ENCODE peak calls at places on chromosomes 4 and X, in ten cellular contexts. One of them, this sample, is unnamed.

GRCh38 chrX:132480581-132481203 is 8.1 kb downstream of the MBNL3 start:
- DNase-seq in A549: no peak
- DNase-seq in left lung: no peak
- DNase-seq in lower lobe of right lung: peak
- DNase-seq in caudate nucleus: no peak
- DNase-seq in lung: peak
- DNase-seq in transverse colon: peak
- DNase-seq in uterus: peak
- DNase-seq in kidney: no peak
- DNase-seq in keratinocyte: no peak
- DNase-seq in this sample: no peak

GRCh38 chr4:5952286-5953002 is 59.6 kb upstream of the CRMP1 start:
- DNase-seq in lower lobe of right lung: no peak
- DNase-seq in keratinocyte: no peak
- DNase-seq in transverse colon: no peak
- DNase-seq in left lung: no peak
- DNase-seq in A549: no peak
- DNase-seq in caudate nucleus: no peak
- DNase-seq in kidney: no peak
- DNase-seq in lung: no peak
- DNase-seq in uterus: no peak
- DNase-seq in this sample: no peak

GRCh38 chr4:31041385-31041784 is 321.2 kb downstream of the PCDH7 start:
- DNase-seq in keratinocyte: no peak
- DNase-seq in lower lobe of right lung: no peak
- DNase-seq in caudate nucleus: no peak
- DNase-seq in A549: no peak
- DNase-seq in lung: no peak
- DNase-seq in transverse colon: no peak
- DNase-seq in kidney: no peak
- DNase-seq in left lung: no peak
- DNase-seq in uterus: no peak
- DNase-seq in this sample: no peak

GRCh38 chr4:130563185-130563890 is 1467.4 kb downstream of the C4orf33 start:
- DNase-seq in kidney: no peak
- DNase-seq in lung: peak
- DNase-seq in keratinocyte: no peak
- DNase-seq in uterus: peak
- DNase-seq in A549: peak
- DNase-seq in lower lobe of right lung: no peak
- DNase-seq in caudate nucleus: peak
- DNase-seq in left lung: peak
- DNase-seq in transverse colon: no peak
- DNase-seq in this sample: peak

GRCh38 chr4:126530996-126531585 is 1101.7 kb upstream of the INTU start:
- DNase-seq in uterus: no peak
- DNase-seq in transverse colon: no peak
- DNase-seq in lower lobe of right lung: no peak
- DNase-seq in lung: no peak
- DNase-seq in caudate nucleus: no peak
- DNase-seq in keratinocyte: no peak
- DNase-seq in left lung: no peak
- DNase-seq in kidney: no peak
- DNase-seq in A549: no peak
- DNase-seq in this sample: no peak

GRCh38 chr4:5378002-5378401 is 326.7 kb downstream of the STK32B start:
- DNase-seq in lower lobe of right lung: no peak
- DNase-seq in transverse colon: no peak
- DNase-seq in caudate nucleus: no peak
- DNase-seq in left lung: no peak
- DNase-seq in keratinocyte: no peak
- DNase-seq in A549: peak
- DNase-seq in kidney: no peak
- DNase-seq in lung: no peak
- DNase-seq in uterus: no peak
- DNase-seq in this sample: no peak

GRCh38 chrX:39574178-39574577 is 523.6 kb downstream of the BCOR start:
- DNase-seq in lung: no peak
- DNase-seq in left lung: no peak
- DNase-seq in lower lobe of right lung: no peak
- DNase-seq in keratinocyte: no peak
- DNase-seq in transverse colon: no peak
- DNase-seq in A549: no peak
- DNase-seq in uterus: no peak
- DNase-seq in caudate nucleus: no peak
- DNase-seq in kidney: no peak
- DNase-seq in this sample: no peak

GRCh38 chrX:2829066-2829430 is 318 bp downstream of the GYG2 start:
- DNase-seq in left lung: peak
- DNase-seq in caudate nucleus: no peak
- DNase-seq in A549: no peak
- DNase-seq in uterus: no peak
- DNase-seq in transverse colon: peak
- DNase-seq in keratinocyte: no peak
- DNase-seq in lung: no peak
- DNase-seq in kidney: no peak
- DNase-seq in lower lobe of right lung: no peak
- DNase-seq in this sample: no peak

GRCh38 chrX:136193771-136194170 is 46.4 kb downstream of the FHL1 start:
- DNase-seq in transverse colon: no peak
- DNase-seq in kidney: no peak
- DNase-seq in left lung: no peak
- DNase-seq in lung: no peak
- DNase-seq in keratinocyte: no peak
- DNase-seq in uterus: no peak
- DNase-seq in caudate nucleus: no peak
- DNase-seq in lower lobe of right lung: no peak
- DNase-seq in A549: no peak
- DNase-seq in this sample: no peak

GRCh38 chr4:70473691-70474090 is 1.7 kb downstream of the MUC7 start:
- DNase-seq in lung: no peak
- DNase-seq in kidney: no peak
- DNase-seq in A549: no peak
- DNase-seq in left lung: no peak
- DNase-seq in uterus: no peak
- DNase-seq in lower lobe of right lung: no peak
- DNase-seq in caudate nucleus: no peak
- DNase-seq in keratinocyte: no peak
- DNase-seq in transverse colon: no peak
- DNase-seq in this sample: peak

GRCh38 chrX:68416592-68416991 is 16.7 kb downstream of the OPHN1 start:
- DNase-seq in lower lobe of right lung: no peak
- DNase-seq in A549: peak
- DNase-seq in keratinocyte: no peak
- DNase-seq in caudate nucleus: no peak
- DNase-seq in transverse colon: no peak
- DNase-seq in kidney: no peak
- DNase-seq in left lung: no peak
- DNase-seq in uterus: no peak
- DNase-seq in lung: no peak
- DNase-seq in this sample: no peak

GRCh38 chrX:34880656-34881055 is 61.9 kb upstream of the FAM47B start:
- DNase-seq in A549: no peak
- DNase-seq in keratinocyte: peak
- DNase-seq in left lung: no peak
- DNase-seq in caudate nucleus: no peak
- DNase-seq in lung: no peak
- DNase-seq in uterus: no peak
- DNase-seq in lower lobe of right lung: no peak
- DNase-seq in kidney: no peak
- DNase-seq in transverse colon: no peak
- DNase-seq in this sample: peak

GRCh38 chr4:153538408-153539057 is 72.4 kb downstream of the TMEM131L start:
- DNase-seq in uterus: peak
- DNase-seq in A549: no peak
- DNase-seq in transverse colon: no peak
- DNase-seq in keratinocyte: no peak
- DNase-seq in lower lobe of right lung: no peak
- DNase-seq in kidney: no peak
- DNase-seq in left lung: no peak
- DNase-seq in lung: no peak
- DNase-seq in caudate nucleus: peak
- DNase-seq in this sample: no peak

GRCh38 chr4:74110670-74111069 is 11.7 kb upstream of the CXCL2 start:
- DNase-seq in lower lobe of right lung: no peak
- DNase-seq in transverse colon: no peak
- DNase-seq in kidney: no peak
- DNase-seq in caudate nucleus: no peak
- DNase-seq in A549: no peak
- DNase-seq in keratinocyte: no peak
- DNase-seq in left lung: no peak
- DNase-seq in lung: no peak
- DNase-seq in uterus: no peak
- DNase-seq in this sample: no peak
- H3K27ac ChIP-seq in lower lobe of right lung: peak
- H3K27ac ChIP-seq in transverse colon: no peak
- H3K27ac ChIP-seq in kidney: no peak
- H3K27ac ChIP-seq in caudate nucleus: no peak
- H3K27ac ChIP-seq in A549: peak
- H3K27ac ChIP-seq in keratinocyte: peak
- H3K27ac ChIP-seq in left lung: peak
- H3K27ac ChIP-seq in lung: peak
- H3K27ac ChIP-seq in uterus: no peak
- H3K27ac ChIP-seq in this sample: no peak

GRCh38 chr4:41358626-41359025 is 101.9 kb downstream of the UCHL1 start:
- DNase-seq in transverse colon: no peak
- DNase-seq in caudate nucleus: no peak
- DNase-seq in keratinocyte: no peak
- DNase-seq in lower lobe of right lung: no peak
- DNase-seq in left lung: no peak
- DNase-seq in uterus: no peak
- DNase-seq in lung: peak
- DNase-seq in A549: peak
- DNase-seq in kidney: no peak
- DNase-seq in this sample: no peak
- H3K27ac ChIP-seq in transverse colon: no peak
- H3K27ac ChIP-seq in caudate nucleus: peak
- H3K27ac ChIP-seq in keratinocyte: no peak
- H3K27ac ChIP-seq in lower lobe of right lung: peak
- H3K27ac ChIP-seq in left lung: peak
- H3K27ac ChIP-seq in uterus: no peak
- H3K27ac ChIP-seq in lung: peak
- H3K27ac ChIP-seq in A549: peak
- H3K27ac ChIP-seq in kidney: no peak
- H3K27ac ChIP-seq in this sample: no peak

DNA sequence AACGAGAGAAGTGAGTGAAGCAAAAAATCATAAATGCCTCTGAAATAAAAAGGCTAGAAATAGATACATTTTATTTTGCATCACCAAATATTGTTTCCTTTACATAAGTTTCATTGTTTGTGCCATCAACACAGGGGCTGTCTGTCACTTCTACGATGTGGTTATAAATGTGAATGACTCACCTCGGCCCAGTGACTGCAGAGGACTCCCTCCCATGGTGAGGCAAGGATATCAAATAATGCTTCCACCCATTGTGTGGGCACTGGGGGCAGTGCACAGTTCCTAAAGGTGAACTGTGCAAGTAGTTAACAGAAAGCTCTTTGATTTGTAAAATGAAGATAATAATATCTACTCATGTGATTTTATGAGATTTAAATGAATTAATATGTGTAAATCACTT is 230.3 kb upstream of the NEIL3 start:
- DNase-seq in lower lobe of right lung: no peak
- DNase-seq in uterus: no peak
- DNase-seq in keratinocyte: no peak
- DNase-seq in kidney: no peak
- DNase-seq in A549: no peak
- DNase-seq in lung: no peak
- DNase-seq in transverse colon: no peak
- DNase-seq in caudate nucleus: no peak
- DNase-seq in left lung: no peak
- DNase-seq in this sample: no peak
- H3K27ac ChIP-seq in lower lobe of right lung: no peak
- H3K27ac ChIP-seq in uterus: no peak
- H3K27ac ChIP-seq in keratinocyte: no peak
- H3K27ac ChIP-seq in kidney: no peak
- H3K27ac ChIP-seq in A549: no peak
- H3K27ac ChIP-seq in lung: no peak
- H3K27ac ChIP-seq in transverse colon: no peak
- H3K27ac ChIP-seq in caudate nucleus: no peak
- H3K27ac ChIP-seq in left lung: no peak
- H3K27ac ChIP-seq in this sample: no peak

DNA sequence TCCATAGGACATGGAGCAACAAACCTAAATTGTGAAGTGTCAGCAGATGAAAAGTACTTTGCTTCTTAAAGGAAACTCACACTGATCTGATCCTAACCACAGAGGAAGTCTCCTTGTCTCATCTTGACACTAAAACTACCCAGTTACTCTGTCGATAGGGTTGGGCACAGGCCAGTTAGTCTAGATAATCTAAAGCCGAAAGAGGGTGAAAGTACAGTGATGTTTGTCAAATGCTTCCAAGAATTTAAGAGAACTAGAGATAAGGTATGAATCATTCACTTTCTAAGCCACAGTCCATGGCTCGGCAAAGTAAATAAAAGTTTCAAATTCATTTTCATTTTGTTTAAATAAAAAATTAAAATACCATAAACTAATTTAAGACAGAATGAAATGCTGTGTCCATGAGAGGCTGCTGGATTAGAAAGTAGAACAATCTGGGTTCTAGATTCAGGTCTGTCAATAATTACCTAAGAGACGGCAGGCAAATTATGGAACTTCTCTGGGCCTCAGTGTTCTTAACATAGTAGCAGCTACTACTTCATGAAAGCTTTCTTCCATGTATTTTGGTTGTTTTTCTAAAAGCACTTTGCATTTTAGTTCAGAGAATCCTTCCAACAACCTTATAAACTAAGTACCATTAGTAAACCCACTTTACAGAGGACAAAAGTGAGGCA is 176.7 kb downstream of the LDB2 start:
- DNase-seq in uterus: no peak
- DNase-seq in keratinocyte: no peak
- DNase-seq in caudate nucleus: no peak
- DNase-seq in transverse colon: no peak
- DNase-seq in lower lobe of right lung: no peak
- DNase-seq in lung: no peak
- DNase-seq in left lung: no peak
- DNase-seq in A549: no peak
- DNase-seq in kidney: no peak
- DNase-seq in this sample: peak
- H3K27ac ChIP-seq in uterus: peak
- H3K27ac ChIP-seq in keratinocyte: no peak
- H3K27ac ChIP-seq in caudate nucleus: no peak
- H3K27ac ChIP-seq in transverse colon: no peak
- H3K27ac ChIP-seq in lower lobe of right lung: no peak
- H3K27ac ChIP-seq in lung: no peak
- H3K27ac ChIP-seq in left lung: peak
- H3K27ac ChIP-seq in A549: no peak
- H3K27ac ChIP-seq in kidney: no peak
- H3K27ac ChIP-seq in this sample: no peak

DNA sequence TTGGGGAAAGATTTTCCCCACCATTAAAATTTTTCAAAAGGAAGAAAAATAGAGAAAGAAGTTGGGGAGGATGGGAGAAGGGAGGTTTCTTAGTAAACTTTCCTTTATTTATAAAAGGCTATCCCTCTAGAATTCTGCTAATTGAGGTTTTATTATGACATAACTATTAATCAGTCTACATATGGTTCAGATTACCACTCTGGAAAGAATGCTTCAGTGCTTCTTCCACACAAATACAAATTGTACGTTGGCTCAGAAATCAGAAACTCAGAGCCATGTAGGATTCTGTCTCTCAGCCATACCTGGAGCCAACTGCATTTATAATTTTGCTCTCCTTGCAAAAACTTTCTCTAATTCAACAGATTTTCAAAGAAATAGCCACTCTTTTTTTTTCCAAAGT is 37.1 kb downstream of the SRPX start:
- DNase-seq in uterus: no peak
- DNase-seq in lung: no peak
- DNase-seq in caudate nucleus: no peak
- DNase-seq in lower lobe of right lung: no peak
- DNase-seq in left lung: no peak
- DNase-seq in transverse colon: no peak
- DNase-seq in keratinocyte: no peak
- DNase-seq in A549: no peak
- DNase-seq in kidney: no peak
- DNase-seq in this sample: no peak
- H3K27ac ChIP-seq in uterus: no peak
- H3K27ac ChIP-seq in lung: no peak
- H3K27ac ChIP-seq in caudate nucleus: no peak
- H3K27ac ChIP-seq in lower lobe of right lung: no peak
- H3K27ac ChIP-seq in left lung: no peak
- H3K27ac ChIP-seq in transverse colon: no peak
- H3K27ac ChIP-seq in keratinocyte: no peak
- H3K27ac ChIP-seq in A549: no peak
- H3K27ac ChIP-seq in kidney: no peak
- H3K27ac ChIP-seq in this sample: no peak

This sample was measured in AG04450.